ENCODE peak calls at places on chromosomes 1 and 21, in five cellular contexts. M is body of pancreas, I is HepG2, L is neural crest cell, W is stomach. Z is an unnamed sample.
A peak's percentile ranks its signal among the peaks of the same experiment; 100 is the strongest.

GRCh38 chr1:247639381-247639981 is 34.1 kb downstream of the OR2G3 start:
- DNase-seq in I (no peak), L (peak; percentile 69), M (peak; percentile 83), W (peak; percentile 82), Z (peak; percentile 64)

GRCh38 chr1:248688527-248689298 is 13.9 kb downstream of the OR14I1 start:
- DNase-seq in M (no peak), I (no peak), W (no peak), L (no peak), Z (no peak)

GRCh38 chr1:67686272-67687197 is 1.5 kb downstream of the GADD45A start:
- DNase-seq in M (peak; percentile 92), I (peak; percentile 89), L (peak; percentile 57), W (peak; percentile 82), Z (peak; percentile 74)

GRCh38 chr1:37951041-37951782 is 4.4 kb upstream of the INPP5B start:
- DNase-seq in M (no peak), W (no peak), L (no peak), I (no peak), Z (no peak)

GRCh38 chr21:44960141-44961092 is 20.6 kb downstream of the SLX9 start:
- DNase-seq in M (no peak), I (no peak), L (no peak), W (no peak), Z (no peak)

GRCh38 chr1:205811660-205812059 is 1.3 kb downstream of the SLC41A1 start:
- DNase-seq in W (peak; percentile 57), M (peak; percentile 76), I (no peak), L (no peak), Z (no peak)

GRCh38 chr1:46557403-46557802 is 6.0 kb upstream of the KNCN start:
- DNase-seq in W (peak; percentile 36), M (no peak), L (no peak), I (no peak), Z (no peak)

GRCh38 chr1:182299728-182300581 is 91.6 kb downstream of the GLUL start:
- DNase-seq in M (peak; percentile 59), L (no peak), W (peak; percentile 55), I (peak; percentile 78), Z (peak; percentile 47)

GRCh38 chr1:197567442-197567841 is 207.8 kb downstream of the DENND1B start:
- DNase-seq in M (no peak), W (no peak), L (no peak), I (no peak), Z (no peak)

GRCh38 chr1:2632051-2632430 is 775 bp downstream of the MMEL1 start:
- DNase-seq in W (no peak), M (no peak), L (no peak), I (no peak), Z (no peak)

GRCh38 chr1:109181085-109181806 is 32.5 kb upstream of the SARS1 start:
- DNase-seq in I (peak; percentile 96), M (peak; percentile 52), W (no peak), L (no peak), Z (no peak)

GRCh38 chr21:32412162-32412997 is at the start of gene EVA1C:
- DNase-seq in M (peak; percentile 74), I (no peak), L (no peak), W (peak; percentile 83), Z (peak; percentile 70)

GRCh38 chr1:2455757-2456156 is 20.3 kb upstream of the PLCH2 start:
- DNase-seq in W (no peak), L (no peak), I (no peak), M (no peak), Z (no peak)

GRCh38 chr1:2414297-2414958 is 2.1 kb upstream of the PEX10 start:
- DNase-seq in M (peak; percentile 77), W (peak; percentile 79), I (peak; percentile 51), L (peak; percentile 76), Z (peak; percentile 91)

GRCh38 chr21:38993561-38993960 is 187.8 kb downstream of the ETS2 start:
- DNase-seq in L (no peak), W (peak; percentile 59), I (peak; percentile 41), M (peak; percentile 68), Z (no peak)

GRCh38 chr1:201310986-201311355 is 27.7 kb downstream of the PKP1 start:
- DNase-seq in W (no peak), M (peak; percentile 26), I (no peak), L (no peak), Z (no peak)

GRCh38 chr1:36400514-36400824 is 2.8 kb upstream of the LSM10 start:
- DNase-seq in W (no peak), M (no peak), L (no peak), I (no peak), Z (no peak)

GRCh38 chr1:67061266-67061665 is 7.3 kb upstream of the SLC35D1 start:
- DNase-seq in L (no peak), M (no peak), W (no peak), I (no peak), Z (no peak)

GRCh38 chr1:93613895-93614294 is 67.7 kb downstream of the BCAR3 start:
- DNase-seq in M (peak; percentile 66), I (no peak), W (peak; percentile 54), L (no peak), Z (no peak)

GRCh38 chr1:183218039-183218618 is 32.1 kb downstream of the LAMC2 start:
- DNase-seq in M (no peak), I (no peak), W (no peak), L (no peak), Z (no peak)

GRCh38 chr1:212760126-212760823 is 31.3 kb downstream of the NSL1 start:
- DNase-seq in I (peak; percentile 22), W (no peak), L (no peak), M (no peak), Z (peak; percentile 76)

GRCh38 chr21:33202464-33203363 is 27.0 kb upstream of the IFNAR2 start:
- DNase-seq in I (no peak), M (no peak), L (no peak), W (no peak), Z (peak; percentile 45)

GRCh38 chr1:3553166-3553939 is 58.0 kb downstream of the MEGF6 start:
- DNase-seq in I (no peak), W (no peak), L (no peak), M (no peak), Z (no peak)

GRCh38 chr21:42012763-42013329 is 2.7 kb upstream of the ZBTB21 start:
- DNase-seq in W (no peak), L (no peak), M (no peak), I (no peak), Z (no peak)

GRCh38 chr1:54080598-54081049 is 27.2 kb downstream of the TCEANC2 start:
- DNase-seq in M (no peak), L (no peak), W (no peak), I (peak; percentile 83), Z (no peak)

GRCh38 chr1:54084794-54085193 is 31.4 kb downstream of the TCEANC2 start:
- DNase-seq in L (no peak), W (no peak), I (no peak), M (no peak), Z (no peak)

GRCh38 chr1:54077359-54077758 is 24.0 kb downstream of the TCEANC2 start:
- DNase-seq in I (no peak), W (no peak), M (no peak), L (no peak), Z (no peak)

GRCh38 chr1:54086754-54087153 is 33.3 kb downstream of the TCEANC2 start:
- DNase-seq in I (no peak), W (no peak), M (no peak), L (no peak), Z (no peak)

GRCh38 chr1:54081306-54082270 is 28.2 kb downstream of the TCEANC2 start:
- DNase-seq in I (peak; percentile 87), L (peak; percentile 69), M (peak; percentile 81), W (peak; percentile 79), Z (peak; percentile 82)
- TF ChIP-seq CTCF in I (peak; percentile 95), L (peak; percentile 83), M (peak; percentile 66), W (no peak), Z (peak; percentile 80)

GRCh38 chr1:184483101-184483813 is 96.4 kb downstream of the C1orf21 start:
- DNase-seq in I (no peak), W (peak; percentile 68), M (peak; percentile 72), L (no peak), Z (no peak)
- TF ChIP-seq CTCF in I (no peak), W (no peak), M (no peak), L (no peak), Z (no peak)

GRCh38 chr1:88284666-88285366 is 399.3 kb upstream of the PKN2 start:
- DNase-seq in I (no peak), L (no peak), M (no peak), W (no peak), Z (no peak)

GRCh38 chr1:88288571-88288970 is 395.5 kb upstream of the PKN2 start:
- DNase-seq in I (no peak), W (no peak), L (no peak), M (no peak), Z (no peak)

GRCh38 chr1:88284066-88284465 is 400.0 kb upstream of the PKN2 start:
- DNase-seq in M (no peak), W (no peak), L (no peak), I (no peak), Z (no peak)

GRCh38 chr1:88289703-88290102 is 394.4 kb upstream of the PKN2 start:
- DNase-seq in M (peak; percentile 30), W (no peak), L (no peak), I (no peak), Z (no peak)

GRCh38 chr1:88286716-88287115 is 397.4 kb upstream of the PKN2 start:
- DNase-seq in W (no peak), L (no peak), M (no peak), I (no peak), Z (no peak)
- TF ChIP-seq CTCF in W (no peak), L (no peak), M (no peak), I (no peak), Z (no peak)

GRCh38 chr1:106883208-106883607 is 173.3 kb upstream of the PRMT6 start:
- DNase-seq in I (no peak), L (no peak), M (no peak), W (no peak), Z (no peak)
- TF ChIP-seq CTCF in I (no peak), L (no peak), M (no peak), W (no peak), Z (no peak)

GRCh38 chr21:37873655-37874054 is 42.6 kb downstream of the KCNJ6 start:
- DNase-seq in I (no peak), M (no peak), L (no peak), W (no peak), Z (no peak)
- TF ChIP-seq CTCF in I (no peak), M (no peak), L (no peak), W (no peak), Z (no peak)

DNA sequence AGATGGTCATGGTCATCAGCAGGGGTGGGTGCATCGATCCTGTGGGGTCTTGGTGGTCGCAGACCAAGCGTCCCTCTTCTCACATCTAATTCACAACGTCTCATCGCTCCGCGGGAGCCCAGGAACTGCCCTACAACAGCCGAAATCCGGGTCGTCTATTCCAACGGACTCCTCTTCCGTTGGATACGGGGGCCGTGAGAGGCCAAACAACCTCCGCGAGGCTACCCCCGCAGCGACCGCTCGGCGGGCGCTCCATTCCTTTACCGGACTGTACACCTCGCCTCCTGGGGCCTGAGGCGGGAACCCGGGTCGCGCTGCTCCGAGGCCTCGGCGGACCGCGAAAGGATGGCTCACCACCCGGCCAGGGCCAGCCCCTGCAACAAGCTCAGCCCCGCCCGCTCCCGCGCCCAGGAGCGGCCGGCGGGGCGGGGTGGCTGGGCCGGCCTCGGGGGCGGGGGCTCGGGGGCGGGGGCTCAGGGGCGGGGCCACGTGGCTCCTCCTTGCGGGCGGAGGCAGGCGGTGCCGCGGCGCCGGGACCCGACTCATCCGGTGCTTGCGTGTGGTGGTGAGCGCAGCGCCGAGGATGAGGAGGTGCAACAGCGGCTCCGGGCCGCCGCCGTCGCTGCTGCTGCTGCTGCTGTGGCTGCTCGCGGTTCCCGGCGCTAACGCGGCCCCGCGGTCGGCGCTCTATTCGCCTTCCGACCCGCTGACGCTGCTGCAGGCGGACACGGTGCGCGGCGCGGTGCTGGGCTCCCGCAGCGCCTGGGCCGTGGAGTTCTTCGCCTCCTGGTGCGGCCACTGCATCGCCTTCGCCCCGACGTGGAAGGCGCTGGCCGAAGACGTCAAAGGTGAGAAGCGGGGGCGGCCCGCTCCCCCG is at the start of gene QSOX1:
- DNase-seq in M (peak; percentile 91), I (peak; percentile 59), L (peak; percentile 71), W (peak; percentile 92), Z (peak; percentile 90)
- TF ChIP-seq CTCF in M (no peak), I (peak; percentile 26), L (peak; percentile 39), W (no peak), Z (no peak)